ENCODE peak calls at places on chromosomes 13 and 19, in five cellular contexts. V is HCT116, J is GM23338, U is OCI-LY7, I is neural progenitor cell. Z is an unnamed sample.

GRCh38 chr19:38653028-38653571 is 5.7 kb downstream of the ACTN4 start:
- DNase-seq in I (no peak), J (no peak), U (no peak), V (no peak), Z (no peak)

GRCh38 chr13:43008591-43008990 is 14.8 kb upstream of the DNAJC15 start:
- DNase-seq in V (no peak), J (no peak), I (no peak), U (no peak), Z (no peak)

GRCh38 chr13:98478134-98479129 is 98.5 kb downstream of the STK24 start:
- DNase-seq in U (peak), J (peak), I (peak), V (no peak), Z (peak)

GRCh38 chr13:98919566-98919965 is 58.3 kb downstream of the DOCK9 start:
- DNase-seq in I (no peak), J (no peak), U (peak), V (no peak), Z (no peak)

GRCh38 chr19:55398200-55398947 is 9.2 kb downstream of the UBE2S start:
- DNase-seq in J (no peak), I (no peak), V (no peak), U (no peak), Z (no peak)

GRCh38 chr19:58330458-58330857 is 3.7 kb downstream of the ZSCAN22 start:
- DNase-seq in V (no peak), J (peak), I (no peak), U (no peak), Z (peak)

GRCh38 chr19:670609-671075 is 5.5 kb upstream of the FSTL3 start:
- DNase-seq in J (peak), U (no peak), V (no peak), I (no peak), Z (no peak)

GRCh38 chr13:24511019-24511823 is 1.4 kb downstream of the PARP4 start:
- DNase-seq in V (peak), I (peak), J (peak), U (peak), Z (peak)

GRCh38 chr13:54593504-54593903 is 1564.9 kb downstream of the OLFM4 start:
- DNase-seq in J (no peak), I (no peak), V (no peak), U (no peak), Z (no peak)

GRCh38 chr13:31225180-31225579 is 25.4 kb downstream of the B3GLCT start:
- DNase-seq in U (no peak), V (no peak), I (no peak), J (no peak), Z (no peak)

GRCh38 chr19:3603121-3603841 is 3.4 kb downstream of the TBXA2R start:
- DNase-seq in I (no peak), V (no peak), J (no peak), U (no peak), Z (no peak)

GRCh38 chr19:18659281-18660050 is 22.6 kb downstream of the KLHL26 start:
- DNase-seq in I (no peak), V (no peak), J (no peak), U (no peak), Z (no peak)

GRCh38 chr13:30179547-30180256 is 127.6 kb downstream of the KATNAL1 start:
- DNase-seq in I (no peak), J (no peak), U (no peak), V (no peak), Z (no peak)

GRCh38 chr13:90256746-90257145 is 1090.7 kb upstream of the MIR17HG start:
- DNase-seq in V (no peak), J (no peak), I (no peak), U (no peak), Z (no peak)

GRCh38 chr13:20287976-20288375 is 55.9 kb upstream of the GJB6 start:
- DNase-seq in U (no peak), J (no peak), I (no peak), V (no peak), Z (no peak)

GRCh38 chr19:29269641-29270040 is 56.7 kb upstream of the UQCRFS1 start:
- DNase-seq in V (no peak), J (no peak), I (no peak), U (no peak), Z (no peak)

GRCh38 chr19:5907216-5907615 is 2.5 kb downstream of the VMAC start:
- DNase-seq in J (no peak), U (no peak), V (no peak), I (no peak), Z (no peak)

GRCh38 chr13:86932935-86933334 is 738.2 kb upstream of the SLITRK5 start:
- DNase-seq in J (peak), V (no peak), U (no peak), I (peak), Z (no peak)

GRCh38 chr19:15684828-15685227 is 11.9 kb downstream of the CYP4F12 start:
- DNase-seq in J (no peak), V (no peak), U (no peak), I (no peak), Z (peak)

GRCh38 chr13:69951412-69951811 is 156.2 kb upstream of the ATXN8OS start:
- DNase-seq in J (no peak), U (no peak), V (no peak), I (no peak), Z (no peak)

GRCh38 chr19:57559008-57559403 is 657 bp downstream of the ZNF550 start:
- DNase-seq in V (no peak), I (peak), J (peak), U (peak), Z (peak)

GRCh38 chr19:33740811-33741396 is 55.8 kb upstream of the KCTD15 start:
- DNase-seq in J (peak), U (peak), I (peak), V (no peak), Z (peak)

GRCh38 chr19:5063873-5064645 is 95.1 kb downstream of the KDM4B start:
- DNase-seq in I (no peak), U (no peak), V (no peak), J (no peak), Z (no peak)

GRCh38 chr19:13764821-13765394 is 586 bp downstream of the MRI1 start:
- DNase-seq in V (no peak), J (peak), U (no peak), I (peak), Z (peak)

GRCh38 chr19:53432088-53432661 is 391 bp downstream of the ZNF761 start:
- DNase-seq in J (peak), I (peak), V (no peak), U (peak), Z (peak)

GRCh38 chr13:106561551-106562170 is 6.3 kb downstream of the ARGLU1 start:
- DNase-seq in I (peak), U (no peak), J (no peak), V (no peak), Z (no peak)

GRCh38 chr19:27758626-27759505 is 1454.1 kb downstream of the UQCRFS1 start:
- DNase-seq in V (no peak), U (no peak), J (no peak), I (no peak), Z (no peak)

GRCh38 chr19:53598361-53598760 is 33.4 kb upstream of the DPRX start:
- DNase-seq in J (no peak), I (no peak), V (no peak), U (no peak), Z (no peak)

GRCh38 chr19:5155586-5156210 is 184.9 kb downstream of the PTPRS start:
- DNase-seq in J (no peak), V (no peak), I (no peak), U (no peak), Z (no peak)

GRCh38 chr13:52356327-52356726 is 49.6 kb downstream of the THSD1 start:
- DNase-seq in J (no peak), U (no peak), V (no peak), I (no peak), Z (peak)

GRCh38 chr13:76043882-76044281 is 407.8 kb downstream of the LMO7 start:
- DNase-seq in J (no peak), V (no peak), U (no peak), I (peak), Z (no peak)

GRCh38 chr13:95494082-95494681 is 58.3 kb upstream of the CLDN10 start:
- DNase-seq in U (peak), V (peak), J (peak), I (peak), Z (peak)

GRCh38 chr19:38478273-38478971 is 44.9 kb downstream of the RYR1 start:
- DNase-seq in J (peak), I (peak), U (peak), V (peak), Z (peak)

GRCh38 chr13:58032676-58033440 is 401.3 kb downstream of the PCDH17 start:
- DNase-seq in V (no peak), U (no peak), I (no peak), J (no peak), Z (no peak)

GRCh38 chr19:6534451-6535093 is 3.7 kb downstream of the TNFSF9 start:
- DNase-seq in U (no peak), I (peak), J (peak), V (no peak), Z (no peak)

GRCh38 chr13:73715114-73715909 is 418.9 kb downstream of the KLF12 start:
- DNase-seq in J (no peak), I (no peak), U (no peak), V (no peak), Z (no peak)

GRCh38 chr19:11510444-11510843 is 4.8 kb upstream of the ZNF653 start:
- DNase-seq in V (no peak), U (no peak), I (no peak), J (no peak), Z (no peak)
- TF ChIP-seq EZH2phosphoT487 in V (no peak), U (no peak), I (no peak), J (no peak), Z (no peak)

DNA sequence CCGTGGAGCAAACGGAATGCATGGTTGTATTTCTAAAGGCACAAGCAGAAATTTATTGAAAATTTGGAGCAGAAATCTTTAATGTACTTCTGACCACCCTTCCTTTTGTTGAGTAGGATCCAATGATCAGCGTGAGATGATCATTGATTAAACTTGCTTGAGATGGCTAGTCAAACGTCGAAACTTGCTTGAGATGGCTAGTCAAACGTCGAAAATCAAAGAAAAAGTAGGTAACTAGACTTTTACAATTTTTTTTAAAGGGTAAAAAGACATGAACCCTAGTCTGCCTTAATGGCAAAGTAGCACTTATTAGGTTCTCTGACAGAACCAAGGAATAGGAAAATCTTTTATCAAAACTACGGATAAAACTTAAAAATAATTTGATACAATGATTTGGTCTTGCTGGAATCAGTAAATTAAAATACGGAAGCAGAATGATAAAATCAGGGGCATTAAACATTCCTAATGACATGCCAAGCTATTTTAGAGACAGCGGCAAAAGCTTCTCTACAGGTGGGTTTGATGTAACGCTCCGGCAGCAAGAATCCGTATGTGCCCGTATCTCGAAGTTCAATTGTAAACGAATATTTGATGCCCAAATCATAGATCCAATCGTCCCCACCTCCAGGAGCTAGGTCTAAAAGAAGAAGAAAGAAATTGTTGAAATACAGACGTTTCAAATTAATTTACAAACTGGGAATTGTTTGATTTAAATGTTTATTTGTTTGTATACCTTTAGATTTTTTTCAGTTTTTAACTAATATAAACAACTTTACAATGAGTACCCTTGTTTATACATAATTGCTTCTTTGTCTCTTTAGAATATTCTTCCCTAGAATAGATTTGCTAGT is 841 bp upstream of the ZC3H13 start:
- DNase-seq in I (peak), V (no peak), J (peak), U (no peak), Z (no peak)
- TF ChIP-seq EZH2phosphoT487 in I (no peak), V (no peak), J (no peak), U (no peak), Z (no peak)

GRCh38 chr13:32309812-32310706 is 5.1 kb downstream of the ZAR1L start:
- DNase-seq in J (peak), I (peak), U (peak), V (peak), Z (peak)
- TF ChIP-seq EZH2phosphoT487 in J (no peak), I (no peak), U (no peak), V (no peak), Z (no peak)

GRCh38 chr13:41133951-41134350 is 1.3 kb upstream of the KBTBD6 start:
- DNase-seq in I (no peak), V (no peak), J (no peak), U (no peak), Z (no peak)
- TF ChIP-seq EZH2phosphoT487 in I (no peak), V (no peak), J (no peak), U (no peak), Z (no peak)

GRCh38 chr19:2037676-2038255 is 13.3 kb downstream of the MKNK2 start:
- DNase-seq in V (no peak), J (no peak), I (no peak), U (no peak), Z (no peak)
- TF ChIP-seq EZH2phosphoT487 in V (no peak), J (no peak), I (no peak), U (no peak), Z (no peak)

DNA sequence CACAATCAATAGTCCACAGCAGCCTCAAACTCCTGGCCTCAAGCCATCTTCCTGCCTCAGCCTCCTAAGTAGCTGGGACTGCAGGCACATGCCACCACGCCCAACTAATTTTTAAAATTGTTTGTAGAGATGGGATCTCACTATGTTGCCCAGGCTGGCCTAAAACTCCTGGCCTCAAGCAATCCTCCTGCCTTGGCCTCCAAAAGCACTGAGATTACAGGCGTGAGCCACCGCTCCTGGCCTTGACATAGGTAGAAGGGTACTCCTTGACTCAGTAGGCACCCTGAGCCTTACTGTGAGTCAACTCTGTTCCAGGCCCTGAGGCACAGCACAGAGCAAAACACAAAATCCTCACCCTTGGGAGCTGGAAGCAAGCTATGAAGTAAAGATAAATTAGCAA is 7.8 kb downstream of the TNPO2 start:
- DNase-seq in I (no peak), J (no peak), V (no peak), U (no peak), Z (no peak)
- TF ChIP-seq EZH2phosphoT487 in I (no peak), J (no peak), V (no peak), U (no peak), Z (no peak)

DNA sequence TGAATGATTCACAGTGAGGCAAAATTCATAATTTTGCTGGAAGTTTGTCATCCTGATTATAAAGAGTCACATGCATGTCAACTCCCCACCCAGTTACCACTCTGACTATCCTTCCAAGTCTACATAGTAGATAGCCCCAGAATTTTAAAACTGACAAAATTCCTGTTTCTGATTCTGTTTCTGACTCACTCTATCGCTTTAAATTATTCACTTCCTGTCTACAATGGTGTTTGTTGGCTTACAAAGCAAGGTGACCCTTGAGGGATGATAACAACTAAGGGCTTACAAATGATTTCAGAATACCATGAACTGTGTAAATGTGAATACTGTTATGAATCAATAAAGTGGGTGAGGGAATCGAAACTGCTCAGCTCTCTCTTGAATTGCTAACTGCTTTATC is 98.7 kb upstream of the KL start:
- DNase-seq in I (no peak), J (no peak), V (no peak), U (no peak), Z (peak)
- TF ChIP-seq EZH2phosphoT487 in I (no peak), J (no peak), V (no peak), U (no peak), Z (no peak)

DNA sequence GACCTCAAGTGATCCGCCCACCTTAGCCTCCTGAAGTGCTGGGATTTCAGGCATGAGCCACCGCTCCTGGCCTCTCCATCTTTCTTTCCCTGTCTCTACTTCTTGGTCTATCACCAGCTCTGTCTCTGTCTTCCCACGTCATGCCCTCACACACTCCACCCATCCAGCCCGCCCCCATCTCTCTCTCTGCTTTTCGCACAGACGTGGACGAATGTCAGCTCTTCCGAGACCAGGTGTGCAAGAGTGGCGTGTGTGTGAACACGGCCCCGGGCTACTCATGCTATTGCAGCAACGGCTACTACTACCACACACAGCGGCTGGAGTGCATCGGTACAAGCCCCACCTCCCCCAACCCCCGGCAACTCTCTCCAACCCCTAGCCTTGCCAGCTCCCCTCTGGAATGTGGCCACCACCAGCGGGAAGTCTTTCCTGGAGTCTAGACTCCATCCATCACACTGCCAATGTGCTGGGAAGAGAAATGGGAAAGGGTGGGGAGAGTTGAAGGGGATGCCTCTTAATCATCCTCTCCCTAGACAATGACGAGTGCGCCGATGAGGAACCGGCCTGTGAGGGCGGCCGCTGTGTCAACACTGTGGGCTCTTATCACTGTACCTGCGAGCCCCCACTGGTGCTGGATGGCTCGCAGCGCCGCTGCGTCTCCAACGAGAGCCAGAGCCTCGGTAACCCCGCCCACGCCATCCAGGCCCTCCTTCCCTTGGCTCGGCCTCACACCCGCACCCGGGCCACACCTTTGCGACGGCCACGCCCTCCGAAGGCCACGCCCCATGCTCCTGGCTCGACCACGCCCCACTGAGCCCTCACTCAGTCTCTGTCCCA is 22.5 kb downstream of the LTBP4 start:
- DNase-seq in V (peak), I (peak), J (peak), U (peak), Z (peak)
- TF ChIP-seq EZH2phosphoT487 in V (no peak), I (no peak), J (no peak), U (no peak), Z (no peak)

DNA sequence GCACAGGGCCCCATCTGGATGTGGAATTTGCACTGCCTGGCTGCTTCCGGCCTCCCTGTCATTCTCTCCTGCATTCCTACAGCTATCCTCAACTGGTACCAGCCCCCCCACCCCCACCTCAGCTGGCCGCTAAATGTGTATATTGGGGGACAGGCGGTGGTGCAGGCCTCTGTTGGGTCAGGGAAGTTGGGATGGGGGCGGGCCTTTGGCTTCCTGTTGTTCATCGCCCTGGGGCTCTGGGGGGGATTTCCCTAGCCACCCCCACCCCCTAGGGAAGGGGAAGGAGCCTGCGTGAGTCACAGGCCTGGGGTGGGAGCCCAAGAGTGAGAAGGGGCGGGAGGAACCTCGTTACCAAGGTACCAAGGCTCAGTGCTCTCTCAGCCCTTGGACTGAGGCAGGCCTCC is 10.6 kb downstream of the POU2F2 start:
- DNase-seq in J (peak), I (no peak), U (peak), V (no peak), Z (peak)
- TF ChIP-seq EZH2phosphoT487 in J (no peak), I (no peak), U (no peak), V (no peak), Z (no peak)

Z was measured in PC-3.